ENCODE peak calls at places on chromosomes 16 and 17, in five cellular contexts. F, Q, L, C and O are unnamed samples.
A peak's percentile ranks its signal among the peaks of the same experiment; 100 is the strongest.

GRCh38 chr16:49204191-49204590 is 77.4 kb downstream of the CBLN1 start:
- DNase-seq in L (no peak), C (no peak), Q (no peak), F (no peak), O (no peak)

GRCh38 chr16:81624718-81625543 is 154.2 kb upstream of the PLCG2 start:
- DNase-seq in F (no peak), Q (no peak), L (no peak), C (no peak), O (no peak)

GRCh38 chr17:2335726-2336214 is 487 bp downstream of the TSR1 start:
- DNase-seq in F (peak; percentile 6), Q (no peak), L (no peak), C (no peak), O (no peak)

GRCh38 chr16:66474750-66475199 is 47.7 kb downstream of the BEAN1 start:
- DNase-seq in L (no peak), C (peak; percentile 56), F (peak; percentile 9), Q (no peak), O (no peak)

GRCh38 chr16:17475104-17475503 is 4.3 kb upstream of the XYLT1 start:
- DNase-seq in L (no peak), F (no peak), C (no peak), Q (no peak), O (no peak)

GRCh38 chr16:86198201-86199118 is 299.5 kb downstream of the IRF8 start:
- DNase-seq in Q (no peak), L (no peak), C (no peak), F (no peak), O (no peak)

GRCh38 chr17:62017912-62018311 is 47.2 kb downstream of the MED13 start:
- DNase-seq in F (no peak), C (no peak), L (no peak), Q (no peak), O (no peak)

GRCh38 chr17:5370411-5370810 is 49.1 kb downstream of the NUP88 start:
- DNase-seq in L (no peak), F (no peak), C (no peak), Q (no peak), O (no peak)

GRCh38 chr17:68421486-68421885 is 35.8 kb downstream of the WIPI1 start:
- DNase-seq in Q (no peak), F (no peak), C (no peak), L (no peak), O (peak; percentile 44)

GRCh38 chr16:57912529-57913260 is 58.2 kb downstream of the CNGB1 start:
- DNase-seq in Q (no peak), C (no peak), L (no peak), F (no peak), O (no peak)

GRCh38 chr16:88355389-88356123 is 27.2 kb upstream of the ZNF469 start:
- DNase-seq in F (no peak), L (no peak), C (no peak), Q (no peak), O (no peak)

GRCh38 chr16:77211880-77212735 is 12.9 kb downstream of the SYCE1L start:
- DNase-seq in F (no peak), Q (peak; percentile 47), C (peak; percentile 60), L (no peak), O (no peak)

GRCh38 chr16:12225816-12226480 is 249.4 kb downstream of the SNX29 start:
- DNase-seq in F (no peak), L (no peak), C (no peak), Q (no peak), O (no peak)

GRCh38 chr16:58807276-58807675 is 73.2 kb upstream of the GOT2 start:
- DNase-seq in C (no peak), F (no peak), L (no peak), Q (no peak), O (no peak)

GRCh38 chr17:48718781-48719641 is 3.3 kb downstream of the PRAC1 start:
- DNase-seq in L (no peak), Q (no peak), F (peak; percentile 13), C (no peak), O (no peak)